ENCODE peak calls at places on chromosomes 1 and 21, in nine cellular contexts. One of them, this sample, is unnamed.

GRCh38 chr1:236536540-236536939 is 12.8 kb downstream of the LGALS8 start:
- DNase-seq in HCT116: no peak
- DNase-seq in T-helper 9 cell: no peak
- DNase-seq in Daoy: no peak
- DNase-seq in HTR-8/SVneo: no peak
- DNase-seq in RWPE1: no peak
- DNase-seq in HEK293T: no peak
- DNase-seq in prostate gland: no peak
- DNase-seq in T-cell: no peak
- DNase-seq in this sample: no peak

GRCh38 chr1:151501474-151501873 is 9.7 kb upstream of the CGN start:
- DNase-seq in RWPE1: no peak
- DNase-seq in Daoy: no peak
- DNase-seq in HCT116: no peak
- DNase-seq in T-helper 9 cell: no peak
- DNase-seq in HTR-8/SVneo: no peak
- DNase-seq in T-cell: no peak
- DNase-seq in prostate gland: no peak
- DNase-seq in HEK293T: no peak
- DNase-seq in this sample: no peak

GRCh38 chr1:235972316-235973090 is 92.4 kb downstream of the NID1 start:
- DNase-seq in T-cell: no peak
- DNase-seq in Daoy: peak; percentile 52
- DNase-seq in HEK293T: no peak
- DNase-seq in RWPE1: no peak
- DNase-seq in T-helper 9 cell: no peak
- DNase-seq in HCT116: no peak
- DNase-seq in HTR-8/SVneo: peak; percentile 47
- DNase-seq in prostate gland: no peak
- DNase-seq in this sample: no peak

GRCh38 chr1:27538793-27539192 is 48.8 kb upstream of the WASF2 start:
- DNase-seq in HEK293T: no peak
- DNase-seq in RWPE1: peak; percentile 75
- DNase-seq in Daoy: peak; percentile 81
- DNase-seq in prostate gland: no peak
- DNase-seq in T-helper 9 cell: no peak
- DNase-seq in HTR-8/SVneo: peak; percentile 76
- DNase-seq in T-cell: no peak
- DNase-seq in HCT116: no peak
- DNase-seq in this sample: no peak

GRCh38 chr1:203592156-203592555 is 34.5 kb upstream of the ATP2B4 start:
- DNase-seq in prostate gland: no peak
- DNase-seq in RWPE1: no peak
- DNase-seq in HEK293T: peak; percentile 44
- DNase-seq in HTR-8/SVneo: no peak
- DNase-seq in Daoy: no peak
- DNase-seq in T-helper 9 cell: no peak
- DNase-seq in T-cell: no peak
- DNase-seq in HCT116: no peak
- DNase-seq in this sample: no peak

GRCh38 chr1:161069731-161070270 is at the start of gene ARHGAP30:
- DNase-seq in Daoy: no peak
- DNase-seq in HEK293T: no peak
- DNase-seq in prostate gland: no peak
- DNase-seq in T-helper 9 cell: peak; percentile 64
- DNase-seq in HCT116: no peak
- DNase-seq in T-cell: peak; percentile 83
- DNase-seq in HTR-8/SVneo: no peak
- DNase-seq in RWPE1: no peak
- DNase-seq in this sample: peak; percentile 88

GRCh38 chr1:234550341-234551031 is 59.5 kb downstream of the IRF2BP2 start:
- DNase-seq in HEK293T: no peak
- DNase-seq in HCT116: no peak
- DNase-seq in HTR-8/SVneo: no peak
- DNase-seq in Daoy: no peak
- DNase-seq in T-cell: no peak
- DNase-seq in RWPE1: no peak
- DNase-seq in T-helper 9 cell: no peak
- DNase-seq in prostate gland: no peak
- DNase-seq in this sample: no peak

GRCh38 chr1:95033843-95034242 is 38.9 kb downstream of the ALG14 start:
- DNase-seq in HTR-8/SVneo: no peak
- DNase-seq in prostate gland: no peak
- DNase-seq in RWPE1: no peak
- DNase-seq in HCT116: no peak
- DNase-seq in Daoy: no peak
- DNase-seq in HEK293T: no peak
- DNase-seq in T-helper 9 cell: no peak
- DNase-seq in T-cell: no peak
- DNase-seq in this sample: no peak

GRCh38 chr1:111195002-111195684 is 5.3 kb downstream of the DENND2D start:
- DNase-seq in Daoy: no peak
- DNase-seq in HEK293T: no peak
- DNase-seq in RWPE1: no peak
- DNase-seq in T-cell: no peak
- DNase-seq in HCT116: no peak
- DNase-seq in prostate gland: no peak
- DNase-seq in HTR-8/SVneo: no peak
- DNase-seq in T-helper 9 cell: no peak
- DNase-seq in this sample: no peak

GRCh38 chr1:224114787-224115175 is 870 bp downstream of the FBXO28 start:
- DNase-seq in T-cell: no peak
- DNase-seq in prostate gland: no peak
- DNase-seq in RWPE1: peak; percentile 7
- DNase-seq in HCT116: no peak
- DNase-seq in T-helper 9 cell: no peak
- DNase-seq in HEK293T: no peak
- DNase-seq in HTR-8/SVneo: no peak
- DNase-seq in Daoy: peak; percentile 5
- DNase-seq in this sample: no peak

GRCh38 chr1:67580671-67581403 is 104.2 kb upstream of the GADD45A start:
- DNase-seq in HTR-8/SVneo: no peak
- DNase-seq in T-helper 9 cell: no peak
- DNase-seq in HCT116: no peak
- DNase-seq in prostate gland: no peak
- DNase-seq in RWPE1: peak; percentile 25
- DNase-seq in HEK293T: no peak
- DNase-seq in Daoy: no peak
- DNase-seq in T-cell: no peak
- DNase-seq in this sample: no peak

GRCh38 chr1:213715182-213715581 is 272.6 kb upstream of the PROX1 start:
- DNase-seq in HCT116: no peak
- DNase-seq in RWPE1: no peak
- DNase-seq in prostate gland: no peak
- DNase-seq in T-cell: no peak
- DNase-seq in HEK293T: no peak
- DNase-seq in Daoy: no peak
- DNase-seq in HTR-8/SVneo: no peak
- DNase-seq in T-helper 9 cell: no peak
- DNase-seq in this sample: no peak

GRCh38 chr21:45415188-45415942 is 10.4 kb downstream of the COL18A1 start:
- DNase-seq in RWPE1: no peak
- DNase-seq in prostate gland: no peak
- DNase-seq in T-helper 9 cell: no peak
- DNase-seq in HCT116: no peak
- DNase-seq in Daoy: no peak
- DNase-seq in HEK293T: no peak
- DNase-seq in HTR-8/SVneo: no peak
- DNase-seq in T-cell: no peak
- DNase-seq in this sample: no peak

GRCh38 chr1:21926814-21927530 is 10.1 kb downstream of the HSPG2 start:
- DNase-seq in prostate gland: no peak
- DNase-seq in T-cell: no peak
- DNase-seq in HCT116: no peak
- DNase-seq in HTR-8/SVneo: no peak
- DNase-seq in HEK293T: no peak
- DNase-seq in Daoy: no peak
- DNase-seq in RWPE1: no peak
- DNase-seq in T-helper 9 cell: no peak
- DNase-seq in this sample: no peak

GRCh38 chr1:16212251-16212961 is at the start of gene ARHGEF19:
- DNase-seq in prostate gland: peak; percentile 80
- DNase-seq in HCT116: no peak
- DNase-seq in T-cell: no peak
- DNase-seq in Daoy: no peak
- DNase-seq in T-helper 9 cell: no peak
- DNase-seq in RWPE1: no peak
- DNase-seq in HEK293T: no peak
- DNase-seq in HTR-8/SVneo: no peak
- DNase-seq in this sample: no peak

GRCh38 chr1:6603851-6604558 is 1.3 kb upstream of the KLHL21 start:
- DNase-seq in prostate gland: peak; percentile 80
- DNase-seq in RWPE1: no peak
- DNase-seq in T-cell: no peak
- DNase-seq in Daoy: peak; percentile 71
- DNase-seq in HCT116: no peak
- DNase-seq in HEK293T: no peak
- DNase-seq in HTR-8/SVneo: peak; percentile 19
- DNase-seq in T-helper 9 cell: no peak
- DNase-seq in this sample: no peak

GRCh38 chr1:182257369-182258063 is 134.1 kb downstream of the GLUL start:
- DNase-seq in HEK293T: no peak
- DNase-seq in T-helper 9 cell: no peak
- DNase-seq in prostate gland: no peak
- DNase-seq in RWPE1: no peak
- DNase-seq in T-cell: no peak
- DNase-seq in HTR-8/SVneo: no peak
- DNase-seq in Daoy: no peak
- DNase-seq in HCT116: no peak
- DNase-seq in this sample: no peak

GRCh38 chr1:239898067-239898730 is 193.5 kb upstream of the FMN2 start:
- DNase-seq in prostate gland: peak; percentile 81
- DNase-seq in HEK293T: peak; percentile 89
- DNase-seq in T-helper 9 cell: peak; percentile 57
- DNase-seq in HTR-8/SVneo: peak; percentile 86
- DNase-seq in T-cell: peak; percentile 57
- DNase-seq in Daoy: peak; percentile 78
- DNase-seq in RWPE1: peak; percentile 75
- DNase-seq in HCT116: peak; percentile 24
- DNase-seq in this sample: peak; percentile 79

This sample was measured in naive thymus-derived CD8-positive, alpha-beta T cell.